ENCODE peak calls at places on chromosomes 12 and 14, in seven cellular contexts. D is astrocyte, H is GM20000, E is Peyer's patch, L is esophagus muscularis mucosa, N is retinal pigment epithelial cell, P is endothelial cell. U is an unnamed sample.

GRCh38 chr12:117485984-117486839 is 124.8 kb upstream of the NOS1 start:
- DNase-seq in E (no peak), D (peak; percentile 24), P (no peak), L (no peak), N (no peak), H (no peak), U (no peak)

GRCh38 chr14:94562019-94562418 is 777 bp downstream of the SERPINA4 start:
- DNase-seq in H (no peak), N (no peak), P (no peak), L (no peak), D (no peak), E (no peak), U (no peak)

GRCh38 chr14:36580856-36581831 is 1.3 kb downstream of the NKX2-8 start:
- DNase-seq in E (no peak), L (no peak), H (peak; percentile 52), P (peak; percentile 40), N (no peak), D (peak; percentile 35), U (no peak)

GRCh38 chr14:61256826-61257468 is 24.2 kb downstream of the TMEM30B start:
- DNase-seq in H (no peak), P (no peak), N (no peak), E (no peak), D (no peak), L (no peak), U (no peak)

GRCh38 chr12:124359671-124360581 is 65.0 kb downstream of the RFLNA start:
- DNase-seq in E (peak; percentile 90), L (peak; percentile 94), D (no peak), P (no peak), N (no peak), H (no peak), U (no peak)

GRCh38 chr12:18165422-18165871 is 75.5 kb upstream of the RERGL start:
- DNase-seq in H (peak; percentile 46), P (no peak), N (peak; percentile 63), L (no peak), E (no peak), D (peak; percentile 42), U (peak; percentile 60)

GRCh38 chr12:109795023-109795422 is 38.2 kb downstream of the TRPV4 start:
- DNase-seq in L (no peak), N (no peak), H (no peak), D (peak; percentile 30), E (no peak), P (no peak), U (no peak)

GRCh38 chr14:49975286-49975685 is 82.4 kb downstream of the ARF6 start:
- DNase-seq in H (no peak), E (peak; percentile 51), P (no peak), L (no peak), D (peak; percentile 96), N (peak; percentile 94), U (peak; percentile 86)

GRCh38 chr12:67147447-67147846 is 121.7 kb upstream of the CAND1 start:
- DNase-seq in N (no peak), P (no peak), E (no peak), H (no peak), L (no peak), D (no peak), U (no peak)

GRCh38 chr12:120048258-120048657 is 59.2 kb downstream of the BICDL1 start:
- DNase-seq in P (no peak), N (no peak), E (no peak), L (no peak), D (no peak), H (no peak), U (no peak)

GRCh38 chr12:124881123-124881522 is 17.5 kb upstream of the SCARB1 start:
- DNase-seq in H (no peak), D (no peak), L (no peak), P (peak; percentile 24), E (no peak), N (no peak), U (no peak)

GRCh38 chr14:52272375-52272774 is 4.9 kb downstream of the PTGDR start:
- DNase-seq in N (no peak), P (peak; percentile 53), L (no peak), H (peak; percentile 53), D (no peak), E (peak; percentile 55), U (no peak)
- TF ChIP-seq CTCF in N (peak; percentile 50), P (no peak), L (no peak), H (no peak), D (peak; percentile 27), E (no peak), U (peak; percentile 33)

DNA sequence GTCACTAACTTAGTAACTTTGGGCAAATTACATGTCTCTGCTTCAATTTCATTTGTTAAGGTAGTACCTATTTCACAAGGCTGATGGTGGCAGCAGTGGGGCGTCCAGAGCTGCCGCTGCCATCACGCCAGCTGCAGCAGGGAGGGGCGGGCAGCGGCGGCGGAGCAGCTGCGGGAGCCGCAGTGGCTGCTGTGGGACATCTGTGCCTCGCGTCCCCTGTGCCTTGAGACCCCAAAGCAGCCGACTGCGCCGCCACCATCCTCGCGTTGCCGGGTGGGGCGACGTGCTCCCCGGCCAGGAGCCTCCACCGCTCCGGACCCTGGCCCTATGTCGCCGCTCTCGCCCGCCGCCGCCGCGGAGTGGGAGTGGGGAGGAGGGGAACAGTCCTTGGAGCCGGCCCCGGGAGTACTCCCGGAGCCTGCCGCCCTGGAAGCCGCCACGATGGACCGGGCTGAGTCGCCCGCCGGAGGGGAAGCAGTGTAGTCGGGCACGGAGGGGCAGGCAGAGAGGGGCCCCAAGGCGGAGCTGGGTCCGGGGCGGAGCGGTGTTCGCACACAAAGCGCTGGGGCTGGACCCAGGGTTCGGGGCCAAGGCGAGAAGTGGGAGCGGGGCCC is 51.4 kb downstream of the A2M start:
- DNase-seq in N (no peak), H (peak; percentile 74), D (peak; percentile 23), E (peak; percentile 82), P (peak; percentile 69), L (no peak), U (no peak)
- TF ChIP-seq CTCF in N (peak; percentile 54), H (peak; percentile 17), D (peak; percentile 3), E (no peak), P (no peak), L (peak; percentile 54), U (peak; percentile 45)

DNA sequence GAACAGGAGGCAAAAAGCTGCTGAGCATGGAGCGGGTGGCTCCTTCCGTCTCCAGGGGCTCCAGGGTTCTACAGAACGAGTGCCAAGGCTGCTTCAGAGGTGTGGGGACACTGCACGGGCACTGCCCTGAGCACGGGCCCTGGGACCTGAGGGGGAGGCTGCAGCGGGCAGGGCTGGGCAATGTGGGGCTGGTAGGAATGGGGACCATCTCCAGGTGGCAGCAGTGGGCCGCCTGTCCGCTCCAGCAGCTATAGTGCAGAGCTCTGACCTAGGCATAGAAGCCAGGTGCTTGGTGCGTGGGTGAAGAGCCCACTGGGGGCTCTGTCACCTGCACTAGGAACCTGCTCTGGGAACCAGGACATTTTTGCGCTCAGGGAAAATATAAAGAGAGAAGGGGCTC is 22.3 kb downstream of the HDAC7 start:
- DNase-seq in N (no peak), D (no peak), E (peak; percentile 68), P (no peak), H (peak; percentile 84), L (no peak), U (no peak)
- TF ChIP-seq CTCF in N (peak; percentile 41), D (peak; percentile 11), E (peak; percentile 8), P (no peak), H (peak; percentile 23), L (peak; percentile 57), U (peak; percentile 47)

DNA sequence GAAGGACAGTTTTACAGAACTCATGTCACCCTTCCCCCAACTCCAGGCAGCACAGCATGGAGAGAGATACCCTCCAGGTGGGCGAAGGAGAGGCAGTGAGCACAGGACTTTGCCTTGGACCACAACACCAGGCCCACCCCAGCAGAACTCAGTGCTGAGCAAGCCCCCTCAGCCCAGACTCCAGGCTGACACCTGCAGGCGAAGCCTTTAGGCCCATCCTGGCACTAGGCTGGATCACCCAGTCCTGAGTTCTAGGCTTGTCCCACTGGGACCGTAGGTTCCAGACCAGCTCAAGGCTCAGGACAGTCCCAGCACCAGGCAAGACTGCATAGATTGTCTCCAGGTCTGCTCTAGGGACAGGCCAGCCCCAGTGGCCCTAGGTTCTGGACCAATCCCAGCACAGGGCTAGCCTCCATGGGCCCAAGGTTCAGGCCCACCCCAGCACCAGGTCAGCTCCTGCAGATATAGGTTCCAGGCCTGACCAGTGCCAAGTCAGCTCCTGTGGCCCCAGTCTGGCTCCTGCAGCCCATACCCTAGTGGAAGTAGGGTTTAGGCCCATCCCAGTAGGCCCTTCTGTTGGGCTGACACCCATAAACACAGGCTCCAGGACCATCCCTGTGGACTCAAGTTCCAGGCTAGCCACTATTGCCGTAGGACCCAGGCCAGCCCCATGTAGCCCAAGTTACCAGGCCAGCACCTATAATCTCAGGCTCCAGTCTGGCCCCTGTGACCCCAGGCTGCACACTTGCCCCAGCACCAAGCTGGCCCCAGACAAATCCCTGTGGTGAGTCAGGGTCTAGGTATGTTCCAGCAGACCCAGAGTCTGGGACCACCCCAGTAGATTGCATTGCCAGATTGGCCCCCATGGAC is 9.4 kb downstream of the WASHC3 start:
- DNase-seq in P (no peak), N (no peak), D (no peak), L (no peak), H (no peak), E (no peak), U (no peak)
- TF ChIP-seq CTCF in P (no peak), N (no peak), D (no peak), L (no peak), H (no peak), E (no peak), U (no peak)

DNA sequence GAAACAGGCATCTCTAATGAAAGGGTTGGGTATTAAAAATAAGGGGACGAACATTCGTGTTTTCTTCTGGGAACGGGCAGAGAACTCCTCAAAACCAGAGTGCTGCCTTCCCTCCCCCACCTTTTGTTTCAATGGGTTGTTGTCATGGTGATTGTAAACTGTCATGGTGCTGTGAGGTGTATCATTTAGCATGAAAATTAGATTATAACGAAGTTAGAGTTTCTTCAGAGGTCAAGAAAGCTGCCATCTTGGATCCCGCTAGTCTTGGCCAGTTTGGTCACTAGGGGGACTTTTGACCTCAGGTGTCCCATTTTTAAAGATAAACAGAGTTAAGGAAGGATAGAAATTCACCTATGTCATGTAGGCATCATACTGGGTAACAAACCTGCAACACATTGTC is 123.0 kb downstream of the PDE3A start:
- DNase-seq in E (no peak), P (no peak), N (no peak), H (no peak), D (no peak), L (no peak), U (no peak)
- TF ChIP-seq CTCF in E (no peak), P (no peak), N (no peak), H (no peak), D (no peak), L (no peak), U (no peak)

GRCh38 chr14:20855652-20856291 is 35.4 kb upstream of the RNASE3 start:
- DNase-seq in D (peak; percentile 46), L (no peak), N (peak; percentile 22), E (peak; percentile 83), P (peak; percentile 65), H (peak; percentile 73), U (peak; percentile 48)
- TF ChIP-seq CTCF in D (peak; percentile 64), L (peak; percentile 60), N (peak; percentile 69), E (peak; percentile 65), P (peak; percentile 69), H (peak; percentile 59), U (peak; percentile 85)

DNA sequence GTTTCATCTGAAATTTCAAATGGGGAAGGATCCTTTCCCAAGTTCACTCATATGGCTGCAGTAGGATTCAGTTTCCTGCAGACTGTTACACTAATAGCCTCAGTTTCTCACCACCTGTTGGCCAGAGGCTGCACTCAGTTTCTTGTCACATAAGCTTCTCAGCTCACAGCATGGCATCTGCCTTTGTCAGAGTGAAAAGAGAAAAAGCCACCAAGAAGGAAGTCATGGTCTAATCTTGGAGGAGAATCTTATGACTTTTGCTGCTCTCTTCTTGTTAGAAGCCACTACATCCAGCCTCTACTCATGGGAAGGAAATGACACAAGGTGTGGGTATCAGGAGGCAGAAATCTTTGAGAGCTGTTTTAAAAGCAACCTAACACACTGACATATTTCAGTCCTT is 39.4 kb upstream of the BTG1 start:
- DNase-seq in P (no peak), E (no peak), N (no peak), D (no peak), H (peak; percentile 19), L (no peak), U (no peak)
- TF ChIP-seq CTCF in P (no peak), E (no peak), N (no peak), D (no peak), H (no peak), L (no peak), U (no peak)

U was measured in epithelial cell of proximal tubule.